ENCODE peak calls at places on chromosomes 7 and 10, in seven cellular contexts. O is Calu3; E is aorta; T is NCI-H460; J is HS-5; Q is activated naive CD8-positive, alpha-beta T cell treated with anti-CD3 and anti-CD28 coated beads, Interleukin-2, amount 50 U/mL, for 24 hours; M is HFF-Myc. Z is an unnamed sample.

GRCh38 chr10:24989867-24990266 is 26.1 kb downstream of the ENKUR start:
- DNase-seq in O (no peak), E (no peak), T (no peak), J (no peak), Q (no peak), M (no peak), Z (no peak)

GRCh38 chr7:1928555-1929348 is 258.7 kb downstream of the ELFN1 start:
- DNase-seq in O (peak; percentile 61), E (no peak), T (no peak), J (no peak), Q (no peak), M (no peak), Z (no peak)

GRCh38 chr7:47482013-47482761 is 99.7 kb downstream of the TNS3 start:
- DNase-seq in O (peak; percentile 69), E (peak; percentile 90), T (no peak), J (peak; percentile 93), Q (peak; percentile 46), M (peak; percentile 82), Z (peak; percentile 84)

GRCh38 chr7:35519971-35520809 is 174.7 kb downstream of the HERPUD2 start:
- DNase-seq in O (peak; percentile 86), E (no peak), T (peak; percentile 64), J (peak; percentile 43), Q (peak; percentile 54), M (peak; percentile 36), Z (peak; percentile 10)

GRCh38 chr7:55133630-55134392 is 115.0 kb downstream of the EGFR start:
- DNase-seq in O (peak; percentile 80), E (peak; percentile 82), T (peak; percentile 43), J (peak; percentile 89), Q (no peak), M (peak; percentile 95), Z (no peak)

GRCh38 chr10:70357447-70358035 is 24.9 kb downstream of the LRRC20 start:
- DNase-seq in O (no peak), E (no peak), T (no peak), J (no peak), Q (no peak), M (no peak), Z (no peak)

GRCh38 chr7:22561356-22561755 is 61.4 kb upstream of the STEAP1B start:
- DNase-seq in O (peak; percentile 66), E (peak; percentile 89), T (peak; percentile 89), J (peak; percentile 100), Q (no peak), M (peak; percentile 95), Z (peak; percentile 95)

GRCh38 chr10:68666280-68666760 is 54.7 kb upstream of the CCAR1 start:
- DNase-seq in O (no peak), E (no peak), T (no peak), J (peak; percentile 85), Q (no peak), M (peak; percentile 81), Z (no peak)

GRCh38 chr7:128940494-128941322 is 3.0 kb downstream of the IRF5 start:
- DNase-seq in O (no peak), E (peak; percentile 84), T (no peak), J (no peak), Q (peak; percentile 45), M (no peak), Z (no peak)